ENCODE peak calls at places on chromosomes 13 and 19, in five cellular contexts. D, F, W, S and M are unnamed samples.

GRCh38 chr13:40228486-40228885 is 438.0 kb downstream of the FOXO1 start:
- DNase-seq in D (no peak), F (no peak), W (no peak), S (no peak), M (no peak)

GRCh38 chr13:48411281-48412099 is 1.4 kb downstream of the LPAR6 start:
- DNase-seq in D (no peak), F (no peak), W (no peak), S (no peak), M (peak)

GRCh38 chr13:109746364-109746763 is 40.0 kb downstream of the IRS2 start:
- DNase-seq in D (no peak), F (no peak), W (no peak), S (no peak), M (no peak)

GRCh38 chr13:20721454-20722357 is 18.2 kb downstream of the IL17D start:
- DNase-seq in D (no peak), F (no peak), W (peak), S (no peak), M (peak)

GRCh38 chr13:100648354-100648753 is 26.2 kb downstream of the TMTC4 start:
- DNase-seq in D (no peak), F (peak), W (no peak), S (no peak), M (no peak)

GRCh38 chr13:71759506-71760225 is 107.3 kb downstream of the DACH1 start:
- DNase-seq in D (no peak), F (no peak), W (no peak), S (no peak), M (no peak)

GRCh38 chr13:106417467-106418110 is 117.9 kb downstream of the EFNB2 start:
- DNase-seq in D (peak), F (no peak), W (no peak), S (no peak), M (no peak)

GRCh38 chr19:32287811-32288227 is 57.6 kb upstream of the ZNF507 start:
- DNase-seq in D (peak), F (peak), W (peak), S (peak), M (peak)

GRCh38 chr19:3471954-3472655 is 8.2 kb downstream of the SMIM24 start:
- DNase-seq in D (no peak), F (no peak), W (peak), S (no peak), M (peak)

GRCh38 chr13:74288361-74288911 is 154.2 kb upstream of the KLF12 start:
- DNase-seq in D (no peak), F (no peak), W (peak), S (no peak), M (no peak)

GRCh38 chr19:16200038-16200775 is 2.5 kb downstream of the AP1M1 start:
- DNase-seq in D (peak), F (no peak), W (no peak), S (no peak), M (no peak)

GRCh38 chr13:27971236-27971645 is 2.1 kb upstream of the CDX2 start:
- DNase-seq in D (no peak), F (no peak), W (no peak), S (no peak), M (no peak)